ENCODE peak calls at places on chromosomes 2 and 18, in six cellular contexts. O is H1, J is HCT116, T is PC-9, F is GM23338, G is neuronal stem cell. L is an unnamed sample. For H3K4me1, the result is how much of the 10 kb centered on the place peaks cover.

GRCh38 chr2:9975328-9975727 is 23.8 kb downstream of the GRHL1 start:
- DNase-seq in O (no peak), J (no peak), T (peak), F (no peak), G (no peak), L (no peak)

GRCh38 chr18:42113529-42114191 is 158.6 kb downstream of the PIK3C3 start:
- DNase-seq in O (no peak), J (no peak), T (no peak), F (no peak), G (no peak), L (no peak)

GRCh38 chr2:46690825-46691224 is 211.5 kb downstream of the TMEM247 start:
- DNase-seq in O (no peak), J (peak), T (peak), F (no peak), G (no peak), L (no peak)

GRCh38 chr2:197297772-197298318 is 12.7 kb downstream of the ANKRD44 start:
- DNase-seq in O (no peak), J (no peak), T (no peak), F (no peak), G (no peak), L (no peak)

GRCh38 chr2:40740419-40740818 is 288.5 kb upstream of the SLC8A1 start:
- DNase-seq in O (no peak), J (no peak), T (no peak), F (no peak), G (no peak), L (no peak)

GRCh38 chr18:79410171-79410641 is 14.5 kb downstream of the NFATC1 start:
- DNase-seq in O (no peak), J (no peak), T (no peak), F (no peak), G (no peak), L (no peak)

GRCh38 chr2:156649596-156649995 is 213.4 kb downstream of the GPD2 start:
- DNase-seq in O (no peak), J (no peak), T (no peak), F (no peak), G (no peak), L (no peak)

GRCh38 chr18:48934708-48935432 is 15.9 kb downstream of the SMAD7 start:
- DNase-seq in O (no peak), J (no peak), T (no peak), F (no peak), G (no peak), L (no peak)

GRCh38 chr2:37764108-37764507 is 92.7 kb upstream of the CDC42EP3 start:
- DNase-seq in O (no peak), J (no peak), T (no peak), F (no peak), G (no peak), L (no peak)

GRCh38 chr2:2769481-2770431 is 438.7 kb upstream of the MYT1L start:
- DNase-seq in O (no peak), J (no peak), T (no peak), F (no peak), G (no peak), L (peak)

GRCh38 chr18:44712025-44712424 is 31.3 kb downstream of the SETBP1 start:
- DNase-seq in O (no peak), J (no peak), T (no peak), F (peak), G (no peak), L (no peak)

GRCh38 chr18:45357681-45358470 is 257.4 kb upstream of the SLC14A2 start:
- DNase-seq in O (no peak), J (no peak), T (no peak), F (no peak), G (no peak), L (no peak)

GRCh38 chr2:161436411-161436810 is 20.3 kb downstream of the TBR1 start:
- DNase-seq in O (no peak), J (no peak), T (no peak), F (no peak), G (no peak), L (peak)

GRCh38 chr2:132577693-132578092 is 92.3 kb downstream of the LYPD1 start:
- DNase-seq in O (no peak), J (no peak), T (no peak), F (no peak), G (no peak), L (no peak)

GRCh38 chr2:14903709-14904374 is 271.3 kb downstream of the LRATD1 start:
- DNase-seq in O (peak), J (peak), T (peak), F (peak), G (peak), L (no peak)

GRCh38 chr2:173734686-173735308 is 230.4 kb downstream of the SP3 start:
- DNase-seq in O (no peak), J (no peak), T (no peak), F (no peak), G (no peak), L (no peak)

GRCh38 chr18:1050012-1050657 is 145.5 kb downstream of the ADCYAP1 start:
- DNase-seq in O (no peak), J (no peak), T (no peak), F (no peak), G (no peak), L (no peak)

GRCh38 chr2:233481368-233482142 is 85.0 kb downstream of the USP40 start:
- DNase-seq in O (no peak), J (no peak), T (no peak), F (no peak), G (no peak), L (peak)

GRCh38 chr2:30702694-30703093 is 104.6 kb downstream of the CAPN13 start:
- DNase-seq in O (no peak), J (no peak), T (no peak), F (no peak), G (no peak), L (no peak)

GRCh38 chr18:55503167-55503820 is 84.7 kb downstream of the TCF4 start:
- DNase-seq in O (no peak), J (no peak), T (no peak), F (no peak), G (no peak), L (no peak)

DNA sequence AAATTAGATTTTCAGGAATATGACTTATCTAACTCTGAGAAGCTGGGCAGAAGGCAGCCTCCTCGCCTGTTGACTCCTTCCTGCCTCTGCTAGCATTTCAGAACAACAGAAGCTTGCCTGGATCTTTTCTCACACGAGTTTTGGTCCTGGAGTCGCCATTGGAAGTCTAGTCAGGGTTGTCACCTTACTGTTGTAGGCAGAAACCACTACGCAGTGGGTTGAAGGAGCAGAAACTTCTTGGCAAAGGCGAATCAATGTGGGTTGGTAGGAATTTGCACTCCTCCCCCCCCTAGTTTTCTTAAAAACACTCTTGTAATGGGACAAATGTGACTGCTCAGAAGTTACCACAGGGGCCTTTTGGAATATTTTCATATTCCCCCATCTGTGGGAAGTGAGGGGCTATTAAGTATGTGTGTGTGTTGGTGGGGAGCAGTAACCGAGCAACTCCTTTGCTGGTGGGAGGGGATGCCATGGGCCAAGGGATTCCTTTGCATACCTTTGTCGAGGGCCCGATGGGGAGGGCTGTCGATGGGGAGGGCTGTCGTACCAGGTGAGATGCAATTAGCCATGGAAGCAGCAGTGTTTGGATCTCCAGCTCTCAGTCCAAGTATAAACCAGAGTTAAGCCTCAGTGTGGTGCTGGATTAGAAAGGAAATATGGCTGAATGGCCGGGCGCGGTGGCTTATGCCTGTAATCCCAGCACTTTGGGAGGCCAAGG is 117.4 kb downstream of the FMNL2 start:
- DNase-seq in O (no peak), J (no peak), T (no peak), F (peak), G (no peak), L (no peak)
- H3K27ac ChIP-seq in O (peak), J (no peak), T (no peak), F (peak), G (no peak), L (no peak)

GRCh38 chr2:98509542-98510321 is 65.1 kb downstream of the INPP4A start:
- DNase-seq in O (no peak), J (no peak), T (no peak), F (no peak), G (no peak), L (no peak)
- H3K4me1 ChIP-seq in O (under half), J (under half), T (under half), F (under half), G (under half), L (under half)

GRCh38 chr2:121755237-121756111 is at the start of gene TSN:
- DNase-seq in O (peak), J (peak), T (peak), F (peak), G (peak), L (peak)

DNA sequence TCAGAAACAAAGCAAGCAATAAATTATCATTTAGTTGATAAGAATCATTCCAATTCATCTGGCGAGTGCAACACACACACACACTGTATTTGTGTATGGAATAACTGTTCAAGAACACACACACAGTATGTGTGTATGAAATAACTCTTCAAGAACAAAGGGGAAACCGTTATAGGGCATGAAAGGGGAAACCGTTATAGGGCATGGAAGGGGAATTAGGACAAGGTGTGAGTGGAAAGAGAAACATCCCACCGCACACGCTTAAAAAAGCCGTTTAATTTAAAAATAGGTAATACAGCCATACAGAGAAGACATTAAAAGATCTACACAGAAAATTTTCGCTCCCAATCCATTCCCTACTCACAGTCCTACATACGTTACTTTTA is 607 bp upstream of the TSN start:
- DNase-seq in O (no peak), J (no peak), T (no peak), F (no peak), G (no peak), L (no peak)
- H2AFZ ChIP-seq in O (no peak), J (peak), T (peak), F (no peak), G (peak), L (peak)

DNA sequence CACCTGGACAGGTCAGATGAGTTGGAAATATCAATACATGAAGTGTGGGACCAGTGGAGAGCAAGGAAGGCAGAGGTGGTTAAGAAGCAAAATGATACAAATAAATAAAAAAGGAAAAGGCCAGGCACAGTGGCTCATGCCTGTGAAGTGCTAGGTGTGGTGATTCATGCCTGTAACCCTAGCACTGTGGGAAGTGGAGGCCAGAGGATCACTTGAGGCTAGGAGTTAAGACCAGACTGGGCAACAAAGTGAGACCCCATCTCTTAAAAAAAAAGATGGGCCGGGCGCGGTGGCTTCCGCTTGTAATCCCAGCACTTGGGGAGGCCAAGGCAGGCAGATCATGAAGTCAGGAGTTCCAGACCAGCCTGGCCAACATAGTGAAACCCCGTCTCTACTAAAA is 2.9 kb downstream of the STON1 start:
- DNase-seq in O (no peak), J (no peak), T (no peak), F (no peak), G (no peak), L (no peak)
- H3K27ac ChIP-seq in O (no peak), J (no peak), T (no peak), F (no peak), G (no peak), L (no peak)

GRCh38 chr2:110101911-110102774 is 13.5 kb downstream of the MALL start:
- DNase-seq in O (no peak), J (no peak), T (peak), F (no peak), G (no peak), L (no peak)

GRCh38 chr2:110105183-110105582 is 10.4 kb downstream of the MALL start:
- DNase-seq in O (no peak), J (no peak), T (no peak), F (no peak), G (no peak), L (no peak)

GRCh38 chr2:110105608-110106467 is 9.8 kb downstream of the MALL start:
- DNase-seq in O (no peak), J (peak), T (peak), F (no peak), G (no peak), L (no peak)

GRCh38 chr2:110103060-110103961 is 12.3 kb downstream of the MALL start:
- DNase-seq in O (no peak), J (no peak), T (no peak), F (no peak), G (no peak), L (no peak)

GRCh38 chr2:110104025-110104771 is 11.4 kb downstream of the MALL start:
- DNase-seq in O (no peak), J (no peak), T (peak), F (no peak), G (no peak), L (no peak)
- H3K4me1 ChIP-seq in O (under half), J (half or more), T (half or more), F (under half), G (under half), L (half or more)

DNA sequence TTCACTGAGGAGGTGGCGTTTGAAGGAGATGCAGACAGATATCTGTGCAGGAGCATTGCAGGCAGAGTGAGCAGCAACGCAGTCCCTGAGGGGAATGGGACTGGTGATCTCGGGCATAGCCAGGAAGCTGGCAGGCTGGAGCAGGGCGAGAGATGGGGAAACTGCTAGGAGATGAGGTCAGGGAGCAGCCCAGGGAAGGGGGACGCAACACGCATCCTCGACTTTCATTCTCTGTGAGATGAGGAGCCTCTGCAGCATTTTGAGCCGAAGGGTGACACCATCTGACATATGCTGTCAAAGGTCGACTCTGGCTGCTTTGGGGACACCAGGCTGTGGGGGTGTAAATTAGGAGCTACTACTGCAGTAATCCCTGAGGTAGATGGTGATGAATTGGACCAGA is 4.3 kb upstream of the CHRNA1 start:
- DNase-seq in O (no peak), J (no peak), T (no peak), F (peak), G (no peak), L (no peak)
- H2AFZ ChIP-seq in O (peak), J (no peak), T (no peak), F (peak), G (peak), L (no peak)